ENCODE peak calls at places on chromosomes 3 and 15, in four cellular contexts. D, S, E and N are unnamed samples.

GRCh38 chr3:149435936-149436885 is 38.3 kb upstream of the TM4SF4 start:
- DNase-seq in S (no peak), E (peak; percentile 38), D (no peak), N (no peak)

GRCh38 chr3:130411310-130411709 is 65.8 kb downstream of the COL6A5 start:
- DNase-seq in S (no peak), E (no peak), D (no peak), N (no peak)

GRCh38 chr3:146160233-146160963 is 586 bp downstream of the PLOD2 start:
- DNase-seq in S (peak; percentile 33), E (peak; percentile 94), D (peak; percentile 48), N (no peak)

GRCh38 chr3:64067510-64068346 is 44.4 kb upstream of the PSMD6 start:
- DNase-seq in D (no peak), S (no peak), E (peak; percentile 59), N (no peak)

GRCh38 chr3:27312044-27312668 is 57.0 kb downstream of the NEK10 start:
- DNase-seq in E (peak; percentile 74), S (no peak), D (no peak), N (peak; percentile 20)

GRCh38 chr15:62503451-62503850 is 338.4 kb upstream of the C2CD4B start:
- DNase-seq in D (no peak), S (no peak), E (peak; percentile 30), N (no peak)

GRCh38 chr15:68372291-68372811 is 59.6 kb downstream of the ITGA11 start:
- DNase-seq in S (no peak), E (peak; percentile 44), D (no peak), N (no peak)

GRCh38 chr15:63186065-63186464 is 3.3 kb upstream of the RAB8B start:
- DNase-seq in D (no peak), S (no peak), E (peak; percentile 78), N (peak; percentile 75)

GRCh38 chr3:100335137-100335833 is 728 bp downstream of the NIT2 start:
- DNase-seq in S (no peak), D (peak; percentile 53), E (peak; percentile 65), N (no peak)

GRCh38 chr15:42845581-42845980 is 75.0 kb downstream of the TTBK2 start:
- DNase-seq in D (no peak), E (peak; percentile 1), S (no peak), N (peak; percentile 87)

GRCh38 chr3:12691733-12692132 is 27.8 kb upstream of the RAF1 start:
- DNase-seq in D (no peak), S (no peak), E (no peak), N (no peak)

GRCh38 chr15:32674681-32675080 is 33.2 kb downstream of the SCG5 start:
- DNase-seq in D (no peak), E (no peak), S (no peak), N (no peak)

GRCh38 chr15:99998661-99999101 is 265.4 kb upstream of the LYSMD4 start:
- DNase-seq in S (no peak), D (no peak), E (no peak), N (peak; percentile 71)

GRCh38 chr15:100002787-100003536 is 269.7 kb upstream of the LYSMD4 start:
- DNase-seq in D (no peak), E (no peak), S (no peak), N (no peak)

GRCh38 chr15:99999282-100000070 is 266.2 kb upstream of the LYSMD4 start:
- DNase-seq in E (no peak), S (no peak), D (no peak), N (no peak)

GRCh38 chr15:100002091-100002620 is 268.9 kb upstream of the LYSMD4 start:
- DNase-seq in S (no peak), D (no peak), E (no peak), N (no peak)

DNA sequence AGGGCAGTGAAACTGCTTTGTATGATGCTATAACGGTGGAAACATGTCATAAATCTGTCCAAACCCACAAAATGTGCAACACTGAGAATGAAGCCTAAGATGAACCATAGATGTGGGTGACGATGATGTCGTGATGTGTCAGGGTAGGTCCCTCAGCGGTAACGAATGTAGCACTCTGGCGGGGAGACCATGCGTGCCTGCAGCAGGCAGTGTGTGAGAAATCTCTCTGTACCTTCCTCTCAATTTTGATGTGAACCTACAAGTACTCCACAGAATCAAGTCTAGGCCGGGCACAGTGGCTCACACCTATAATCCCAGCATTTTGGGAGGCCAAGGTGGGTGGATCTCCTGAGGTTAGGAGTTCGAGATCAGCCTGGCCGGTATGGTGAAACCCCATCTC is 268.2 kb upstream of the LYSMD4 start:
- DNase-seq in S (no peak), E (no peak), D (no peak), N (no peak)
- H3K27ac ChIP-seq in S (peak overlapping the region; percentile 48), E (no peak overlapping the region), D (no peak overlapping the region), N (no peak overlapping the region)

GRCh38 chr15:95958417-95958816 is 372.1 kb upstream of the NR2F2 start:
- DNase-seq in D (no peak), S (no peak), E (no peak), N (no peak)
- H3K27ac ChIP-seq in D (no peak overlapping the region), S (no peak overlapping the region), E (no peak overlapping the region), N (no peak overlapping the region)

GRCh38 chr3:177379045-177379444 is 181.8 kb upstream of the TBL1XR1 start:
- DNase-seq in E (no peak), D (no peak), S (no peak), N (no peak)
- H3K27ac ChIP-seq in E (no peak overlapping the region), D (no peak overlapping the region), S (no peak overlapping the region), N (no peak overlapping the region)

GRCh38 chr15:101244039-101244781 is 7.6 kb downstream of the CHSY1 start:
- DNase-seq in E (no peak), S (no peak), D (no peak), N (no peak)
- H3K27ac ChIP-seq in E (no peak overlapping the region), S (peak overlapping the region; percentile 34), D (no peak overlapping the region), N (no peak overlapping the region)

GRCh38 chr3:4825572-4826236 is 153.5 kb upstream of the BHLHE40 start:
- DNase-seq in S (no peak), E (no peak), D (peak; percentile 80), N (no peak)
- H3K27ac ChIP-seq in S (peak overlapping the region; percentile 81), E (peak overlapping the region; percentile 92), D (peak overlapping the region; percentile 75), N (peak overlapping the region; percentile 96)

DNA sequence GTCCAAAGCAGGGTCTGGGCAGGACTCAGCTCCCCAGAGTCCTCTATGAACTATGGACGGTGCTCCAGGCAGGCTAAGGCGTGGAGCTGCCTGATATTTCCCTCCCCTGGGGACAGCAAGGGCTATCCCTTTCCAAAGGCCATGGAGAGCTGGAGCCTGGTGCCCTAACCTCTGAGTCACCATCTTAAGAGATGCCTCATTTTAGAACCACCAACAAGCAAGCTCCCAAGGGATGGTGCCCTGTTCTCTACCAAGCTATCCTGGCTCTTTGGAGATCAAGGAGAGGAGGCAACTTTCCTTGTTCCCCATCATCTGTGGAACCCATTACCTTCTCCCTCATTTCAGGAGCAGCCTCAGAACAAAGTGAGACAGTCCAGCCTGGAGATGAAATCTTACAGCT is 15.7 kb downstream of the STARD5 start:
- DNase-seq in D (no peak), S (no peak), E (peak; percentile 62), N (no peak)
- H3K27ac ChIP-seq in D (no peak overlapping the region), S (no peak overlapping the region), E (no peak overlapping the region), N (no peak overlapping the region)

GRCh38 chr3:154364849-154365248 is 40.6 kb upstream of the DHX36 start:
- DNase-seq in S (no peak), E (no peak), D (no peak), N (no peak)

DNA sequence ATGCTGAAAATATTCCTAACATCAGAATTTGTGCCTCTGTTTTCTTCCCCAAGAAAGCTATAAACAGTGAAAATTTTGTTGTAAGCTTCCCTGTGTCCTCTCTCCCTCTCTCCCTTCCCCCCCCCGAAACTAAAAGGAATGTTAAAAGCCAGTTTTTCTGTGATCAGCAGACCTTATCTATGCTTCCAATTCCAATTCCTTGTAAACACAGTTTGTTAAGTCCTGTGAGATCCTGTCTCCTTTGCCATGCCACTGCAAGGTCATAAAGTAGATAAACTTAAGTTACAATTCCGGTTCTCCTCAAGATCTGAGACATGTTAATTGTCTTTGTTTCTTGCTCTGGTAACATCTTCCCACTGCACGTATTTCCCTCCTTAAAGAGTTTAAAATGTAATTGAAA is 42.9 kb upstream of the DHX36 start:
- DNase-seq in D (no peak), S (no peak), E (no peak), N (no peak)
- H3K27ac ChIP-seq in D (no peak overlapping the region), S (no peak overlapping the region), E (no peak overlapping the region), N (no peak overlapping the region)